ENCODE peak calls at places on chromosomes 7 and 10, in six cellular contexts. One of them, this sample, is unnamed. For H3K4me1, the result is how much of the 10 kb centered on the place peaks cover.

GRCh38 chr7:16062269-16062668 is 359.1 kb downstream of the CRPPA start:
- DNase-seq in esophagus squamous epithelium: no peak
- DNase-seq in psoas muscle: no peak
- DNase-seq in HCT116: no peak
- DNase-seq in H9: no peak
- DNase-seq in left ventricle myocardium inferior: no peak
- DNase-seq in this sample: no peak

GRCh38 chr7:104839842-104840241 is 174.2 kb upstream of the KMT2E start:
- DNase-seq in HCT116: no peak
- DNase-seq in left ventricle myocardium inferior: no peak
- DNase-seq in esophagus squamous epithelium: no peak
- DNase-seq in psoas muscle: no peak
- DNase-seq in H9: no peak
- DNase-seq in this sample: no peak

GRCh38 chr10:25125151-25125550 is 49.6 kb upstream of the GPR158 start:
- DNase-seq in HCT116: no peak
- DNase-seq in esophagus squamous epithelium: no peak
- DNase-seq in left ventricle myocardium inferior: no peak
- DNase-seq in psoas muscle: no peak
- DNase-seq in H9: peak
- DNase-seq in this sample: no peak

GRCh38 chr7:94297397-94297838 is 97.3 kb upstream of the COL1A2 start:
- DNase-seq in H9: no peak
- DNase-seq in left ventricle myocardium inferior: peak
- DNase-seq in psoas muscle: peak
- DNase-seq in esophagus squamous epithelium: no peak
- DNase-seq in HCT116: no peak
- DNase-seq in this sample: peak

GRCh38 chr7:105742787-105743186 is 133.6 kb downstream of the ATXN7L1 start:
- DNase-seq in left ventricle myocardium inferior: no peak
- DNase-seq in esophagus squamous epithelium: no peak
- DNase-seq in HCT116: no peak
- DNase-seq in H9: no peak
- DNase-seq in psoas muscle: no peak
- DNase-seq in this sample: no peak

GRCh38 chr7:46206474-46207060 is 285.5 kb upstream of the IGFBP3 start:
- DNase-seq in HCT116: no peak
- DNase-seq in H9: no peak
- DNase-seq in esophagus squamous epithelium: no peak
- DNase-seq in psoas muscle: no peak
- DNase-seq in left ventricle myocardium inferior: no peak
- DNase-seq in this sample: no peak

GRCh38 chr10:28151636-28152035 is 151.2 kb downstream of the MPP7 start:
- DNase-seq in HCT116: no peak
- DNase-seq in H9: no peak
- DNase-seq in esophagus squamous epithelium: no peak
- DNase-seq in psoas muscle: no peak
- DNase-seq in left ventricle myocardium inferior: no peak
- DNase-seq in this sample: no peak

GRCh38 chr7:102305414-102306268 is 19.0 kb downstream of the SH2B2 start:
- DNase-seq in H9: no peak
- DNase-seq in psoas muscle: no peak
- DNase-seq in left ventricle myocardium inferior: no peak
- DNase-seq in esophagus squamous epithelium: no peak
- DNase-seq in HCT116: no peak
- DNase-seq in this sample: no peak

GRCh38 chr7:11486271-11486670 is 345.7 kb downstream of the THSD7A start:
- DNase-seq in H9: no peak
- DNase-seq in left ventricle myocardium inferior: no peak
- DNase-seq in HCT116: no peak
- DNase-seq in esophagus squamous epithelium: no peak
- DNase-seq in psoas muscle: no peak
- DNase-seq in this sample: no peak

GRCh38 chr7:103915958-103916357 is 73.5 kb downstream of the RELN start:
- DNase-seq in left ventricle myocardium inferior: no peak
- DNase-seq in H9: no peak
- DNase-seq in esophagus squamous epithelium: no peak
- DNase-seq in HCT116: no peak
- DNase-seq in psoas muscle: no peak
- DNase-seq in this sample: no peak

GRCh38 chr7:144057954-144058353 is 9.2 kb downstream of the OR2A5 start:
- DNase-seq in H9: no peak
- DNase-seq in left ventricle myocardium inferior: no peak
- DNase-seq in esophagus squamous epithelium: no peak
- DNase-seq in HCT116: no peak
- DNase-seq in psoas muscle: no peak
- DNase-seq in this sample: no peak

GRCh38 chr10:77837248-77837924 is 89.2 kb downstream of the DLG5 start:
- DNase-seq in H9: peak
- DNase-seq in psoas muscle: no peak
- DNase-seq in esophagus squamous epithelium: no peak
- DNase-seq in left ventricle myocardium inferior: no peak
- DNase-seq in HCT116: no peak
- DNase-seq in this sample: no peak

GRCh38 chr10:31242902-31243301 is 76.1 kb upstream of the ZEB1 start:
- DNase-seq in esophagus squamous epithelium: no peak
- DNase-seq in H9: peak
- DNase-seq in psoas muscle: peak
- DNase-seq in left ventricle myocardium inferior: no peak
- DNase-seq in HCT116: peak
- DNase-seq in this sample: peak

GRCh38 chr7:151210087-151210854 is at the start of gene H2BK1:
- DNase-seq in left ventricle myocardium inferior: no peak
- DNase-seq in H9: no peak
- DNase-seq in HCT116: no peak
- DNase-seq in esophagus squamous epithelium: no peak
- DNase-seq in psoas muscle: no peak
- DNase-seq in this sample: no peak

GRCh38 chr7:14170872-14171271 is 181.4 kb upstream of the ETV1 start:
- DNase-seq in esophagus squamous epithelium: no peak
- DNase-seq in H9: no peak
- DNase-seq in psoas muscle: no peak
- DNase-seq in HCT116: no peak
- DNase-seq in left ventricle myocardium inferior: no peak
- DNase-seq in this sample: no peak

GRCh38 chr7:18116661-18117060 is 89.0 kb upstream of the PRPS1L1 start:
- DNase-seq in H9: no peak
- DNase-seq in left ventricle myocardium inferior: no peak
- DNase-seq in esophagus squamous epithelium: no peak
- DNase-seq in psoas muscle: no peak
- DNase-seq in HCT116: no peak
- DNase-seq in this sample: no peak

GRCh38 chr7:93044147-93044810 is 73.5 kb downstream of the SAMD9 start:
- DNase-seq in H9: peak
- DNase-seq in HCT116: no peak
- DNase-seq in psoas muscle: no peak
- DNase-seq in esophagus squamous epithelium: no peak
- DNase-seq in left ventricle myocardium inferior: no peak
- DNase-seq in this sample: no peak

GRCh38 chr10:14405076-14406065 is 74.6 kb upstream of the FRMD4A start:
- DNase-seq in H9: no peak
- DNase-seq in psoas muscle: no peak
- DNase-seq in esophagus squamous epithelium: no peak
- DNase-seq in HCT116: no peak
- DNase-seq in left ventricle myocardium inferior: no peak
- DNase-seq in this sample: no peak

GRCh38 chr10:132413226-132414205 is 16.5 kb downstream of the PWWP2B start:
- DNase-seq in left ventricle myocardium inferior: no peak
- DNase-seq in esophagus squamous epithelium: no peak
- DNase-seq in H9: no peak
- DNase-seq in psoas muscle: no peak
- DNase-seq in HCT116: no peak
- DNase-seq in this sample: no peak

GRCh38 chr7:25777969-25778767 is 373.8 kb upstream of the NFE2L3 start:
- DNase-seq in esophagus squamous epithelium: no peak
- DNase-seq in psoas muscle: no peak
- DNase-seq in HCT116: no peak
- DNase-seq in left ventricle myocardium inferior: no peak
- DNase-seq in H9: no peak
- DNase-seq in this sample: no peak

GRCh38 chr7:54796150-54796549 is 37.1 kb upstream of the SEC61G start:
- DNase-seq in HCT116: no peak
- DNase-seq in H9: no peak
- DNase-seq in esophagus squamous epithelium: no peak
- DNase-seq in left ventricle myocardium inferior: no peak
- DNase-seq in psoas muscle: no peak
- DNase-seq in this sample: no peak

GRCh38 chr10:17199351-17199804 is 2.1 kb downstream of the TRDMT1 start:
- DNase-seq in psoas muscle: no peak
- DNase-seq in HCT116: no peak
- DNase-seq in H9: no peak
- DNase-seq in left ventricle myocardium inferior: no peak
- DNase-seq in esophagus squamous epithelium: no peak
- DNase-seq in this sample: no peak

GRCh38 chr7:826230-826905 is 5.9 kb upstream of the SUN1 start:
- DNase-seq in HCT116: no peak
- DNase-seq in psoas muscle: no peak
- DNase-seq in H9: no peak
- DNase-seq in esophagus squamous epithelium: no peak
- DNase-seq in left ventricle myocardium inferior: no peak
- DNase-seq in this sample: no peak

GRCh38 chr10:13587367-13587766 is 602 bp downstream of the PRPF18 start:
- DNase-seq in psoas muscle: peak
- DNase-seq in esophagus squamous epithelium: no peak
- DNase-seq in HCT116: no peak
- DNase-seq in left ventricle myocardium inferior: no peak
- DNase-seq in H9: no peak
- DNase-seq in this sample: peak

GRCh38 chr7:82506702-82507101 is 63.1 kb upstream of the CACNA2D1 start:
- DNase-seq in left ventricle myocardium inferior: no peak
- DNase-seq in esophagus squamous epithelium: no peak
- DNase-seq in HCT116: no peak
- DNase-seq in H9: peak
- DNase-seq in psoas muscle: peak
- DNase-seq in this sample: no peak

GRCh38 chr7:107173191-107173590 is 4.4 kb downstream of the HBP1 start:
- DNase-seq in H9: no peak
- DNase-seq in psoas muscle: no peak
- DNase-seq in HCT116: no peak
- DNase-seq in esophagus squamous epithelium: no peak
- DNase-seq in left ventricle myocardium inferior: no peak
- DNase-seq in this sample: no peak

GRCh38 chr7:107172318-107173032 is 3.7 kb downstream of the HBP1 start:
- DNase-seq in esophagus squamous epithelium: no peak
- DNase-seq in H9: no peak
- DNase-seq in psoas muscle: no peak
- DNase-seq in HCT116: no peak
- DNase-seq in left ventricle myocardium inferior: no peak
- DNase-seq in this sample: no peak

GRCh38 chr7:107170051-107170661 is 1.4 kb downstream of the HBP1 start:
- DNase-seq in left ventricle myocardium inferior: no peak
- DNase-seq in HCT116: no peak
- DNase-seq in esophagus squamous epithelium: no peak
- DNase-seq in H9: no peak
- DNase-seq in psoas muscle: no peak
- DNase-seq in this sample: no peak

GRCh38 chr7:107169120-107170050 is 582 bp downstream of the HBP1 start:
- DNase-seq in H9: peak
- DNase-seq in left ventricle myocardium inferior: peak
- DNase-seq in psoas muscle: peak
- DNase-seq in HCT116: peak
- DNase-seq in esophagus squamous epithelium: peak
- DNase-seq in this sample: peak

GRCh38 chr7:107171496-107171895 is 2.7 kb downstream of the HBP1 start:
- DNase-seq in HCT116: no peak
- DNase-seq in psoas muscle: no peak
- DNase-seq in left ventricle myocardium inferior: no peak
- DNase-seq in H9: no peak
- DNase-seq in esophagus squamous epithelium: no peak
- DNase-seq in this sample: no peak
- H3K4me1 ChIP-seq in HCT116: under half
- H3K4me1 ChIP-seq in psoas muscle: half or more
- H3K4me1 ChIP-seq in left ventricle myocardium inferior: half or more
- H3K4me1 ChIP-seq in H9: under half
- H3K4me1 ChIP-seq in esophagus squamous epithelium: under half
- H3K4me1 ChIP-seq in this sample: under half

DNA sequence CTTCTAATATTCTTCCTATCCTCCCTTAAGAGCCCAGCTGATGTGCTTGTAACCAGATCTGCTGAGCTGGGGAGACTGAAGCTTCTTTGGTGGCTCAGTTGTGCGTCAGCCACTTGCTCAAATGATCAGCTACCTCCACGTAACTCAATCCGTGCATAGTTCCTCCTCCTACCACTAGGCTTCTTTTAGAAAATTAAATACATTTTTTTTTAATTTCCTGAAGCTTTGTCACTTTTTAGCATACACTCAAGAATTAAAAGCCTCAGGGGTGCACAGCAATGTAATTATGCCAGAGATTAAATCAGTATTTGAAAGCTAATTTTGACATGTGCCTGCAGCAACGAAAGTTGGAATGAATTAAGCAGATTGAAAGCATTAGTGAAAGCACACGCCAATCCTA is 20.4 kb upstream of the PRLHR start:
- DNase-seq in psoas muscle: no peak
- DNase-seq in H9: no peak
- DNase-seq in left ventricle myocardium inferior: no peak
- DNase-seq in esophagus squamous epithelium: no peak
- DNase-seq in HCT116: peak
- DNase-seq in this sample: peak
- TF ChIP-seq CTCF in psoas muscle: no peak
- TF ChIP-seq CTCF in H9: no peak
- TF ChIP-seq CTCF in left ventricle myocardium inferior: no peak
- TF ChIP-seq CTCF in esophagus squamous epithelium: no peak
- TF ChIP-seq CTCF in HCT116: peak
- TF ChIP-seq CTCF in this sample: no peak

GRCh38 chr10:114483575-114483974 is 79.3 kb upstream of the AFAP1L2 start:
- DNase-seq in psoas muscle: no peak
- DNase-seq in H9: no peak
- DNase-seq in HCT116: no peak
- DNase-seq in left ventricle myocardium inferior: no peak
- DNase-seq in esophagus squamous epithelium: no peak
- DNase-seq in this sample: no peak

GRCh38 chr10:114485695-114486400 is 81.5 kb upstream of the AFAP1L2 start:
- DNase-seq in HCT116: no peak
- DNase-seq in left ventricle myocardium inferior: no peak
- DNase-seq in H9: no peak
- DNase-seq in esophagus squamous epithelium: no peak
- DNase-seq in psoas muscle: no peak
- DNase-seq in this sample: no peak

GRCh38 chr10:114489521-114490310 is 85.4 kb upstream of the AFAP1L2 start:
- DNase-seq in esophagus squamous epithelium: no peak
- DNase-seq in HCT116: peak
- DNase-seq in H9: peak
- DNase-seq in psoas muscle: no peak
- DNase-seq in left ventricle myocardium inferior: no peak
- DNase-seq in this sample: no peak

GRCh38 chr10:114487815-114488536 is 83.7 kb upstream of the AFAP1L2 start:
- DNase-seq in HCT116: no peak
- DNase-seq in left ventricle myocardium inferior: no peak
- DNase-seq in psoas muscle: no peak
- DNase-seq in esophagus squamous epithelium: no peak
- DNase-seq in H9: no peak
- DNase-seq in this sample: no peak

GRCh38 chr10:114486938-114487814 is 82.9 kb upstream of the AFAP1L2 start:
- DNase-seq in psoas muscle: no peak
- DNase-seq in H9: no peak
- DNase-seq in esophagus squamous epithelium: no peak
- DNase-seq in left ventricle myocardium inferior: no peak
- DNase-seq in HCT116: no peak
- DNase-seq in this sample: no peak
- H3K27ac ChIP-seq in psoas muscle: no peak
- H3K27ac ChIP-seq in H9: no peak
- H3K27ac ChIP-seq in esophagus squamous epithelium: peak
- H3K27ac ChIP-seq in left ventricle myocardium inferior: peak
- H3K27ac ChIP-seq in HCT116: peak
- H3K27ac ChIP-seq in this sample: no peak

GRCh38 chr10:126201603-126202002 is 186.7 kb downstream of the ADAM12 start:
- DNase-seq in HCT116: no peak
- DNase-seq in H9: no peak
- DNase-seq in psoas muscle: no peak
- DNase-seq in left ventricle myocardium inferior: no peak
- DNase-seq in esophagus squamous epithelium: no peak
- DNase-seq in this sample: no peak
- H3K4me1 ChIP-seq in HCT116: under half
- H3K4me1 ChIP-seq in H9: under half
- H3K4me1 ChIP-seq in psoas muscle: under half
- H3K4me1 ChIP-seq in left ventricle myocardium inferior: under half
- H3K4me1 ChIP-seq in esophagus squamous epithelium: under half
- H3K4me1 ChIP-seq in this sample: under half

This sample was measured in adrenal gland.